ENCODE peak calls at places on chromosomes 3 and 15, in six cellular contexts. B is GM12865, J is AG04450, V is nephron progenitor cell, Q is fibroblast of villous mesenchyme, C is GM23338. P is an unnamed sample.

GRCh38 chr3:159627229-159627628 is 361.4 kb upstream of the IL12A start:
- DNase-seq in B (no peak), J (no peak), V (no peak), Q (no peak), C (no peak), P (no peak)

GRCh38 chr15:36359286-36359685 is 220.1 kb upstream of the CDIN1 start:
- DNase-seq in B (no peak), J (no peak), V (no peak), Q (no peak), C (no peak), P (no peak)

GRCh38 chr3:32376098-32376497 is 15.6 kb upstream of the CMTM7 start:
- DNase-seq in B (no peak), J (no peak), V (no peak), Q (no peak), C (no peak), P (no peak)

GRCh38 chr3:15152166-15152565 is 53.2 kb upstream of the RBSN start:
- DNase-seq in B (peak; percentile 30), J (no peak), V (no peak), Q (peak; percentile 53), C (no peak), P (no peak)

GRCh38 chr3:45055032-45055410 is 28.9 kb downstream of the CLEC3B start:
- DNase-seq in B (no peak), J (peak; percentile 59), V (no peak), Q (peak; percentile 85), C (no peak), P (no peak)

GRCh38 chr3:125611908-125612307 is 16.6 kb upstream of the OSBPL11 start:
- DNase-seq in B (no peak), J (no peak), V (no peak), Q (no peak), C (peak; percentile 13), P (no peak)

GRCh38 chr15:100537326-100537725 is 8.6 kb upstream of the CERS3 start:
- DNase-seq in B (peak; percentile 34), J (no peak), V (no peak), Q (no peak), C (no peak), P (peak; percentile 24)

GRCh38 chr3:141275973-141276372 is 44.3 kb downstream of the PXYLP1 start:
- DNase-seq in B (no peak), J (peak; percentile 18), V (no peak), Q (peak; percentile 96), C (no peak), P (no peak)

GRCh38 chr15:31523027-31523654 is 196.5 kb downstream of the KLF13 start:
- DNase-seq in B (no peak), J (no peak), V (no peak), Q (no peak), C (no peak), P (no peak)

GRCh38 chr3:57646723-57647122 is 46.2 kb downstream of the DENND6A start:
- DNase-seq in B (no peak), J (no peak), V (no peak), Q (peak; percentile 69), C (no peak), P (no peak)

GRCh38 chr3:96354742-96355141 is 459.7 kb upstream of the EPHA6 start:
- DNase-seq in B (no peak), J (no peak), V (no peak), Q (no peak), C (no peak), P (no peak)

GRCh38 chr15:73051811-73052678 is at the start of gene NEO1:
- DNase-seq in B (peak; percentile 73), J (no peak), V (peak; percentile 95), Q (peak; percentile 67), C (peak; percentile 89), P (peak; percentile 61)
- TF ChIP-seq CTCF in B (peak; percentile 0), J (no peak), V (no peak), Q (no peak), C (no peak), P (no peak)

GRCh38 chr15:63274427-63274826 is 3.0 kb upstream of the APH1B start:
- DNase-seq in B (no peak), J (no peak), V (no peak), Q (peak; percentile 64), C (peak; percentile 84), P (no peak)

GRCh38 chr15:63277893-63278505 is 594 bp downstream of the APH1B start:
- DNase-seq in B (peak; percentile 11), J (no peak), V (no peak), Q (no peak), C (peak; percentile 64), P (no peak)

GRCh38 chr15:63283126-63283525 is 5.7 kb downstream of the APH1B start:
- DNase-seq in B (no peak), J (no peak), V (no peak), Q (no peak), C (no peak), P (no peak)

GRCh38 chr15:63276342-63277043 is 912 bp upstream of the APH1B start:
- DNase-seq in B (no peak), J (no peak), V (no peak), Q (peak; percentile 73), C (no peak), P (no peak)

DNA sequence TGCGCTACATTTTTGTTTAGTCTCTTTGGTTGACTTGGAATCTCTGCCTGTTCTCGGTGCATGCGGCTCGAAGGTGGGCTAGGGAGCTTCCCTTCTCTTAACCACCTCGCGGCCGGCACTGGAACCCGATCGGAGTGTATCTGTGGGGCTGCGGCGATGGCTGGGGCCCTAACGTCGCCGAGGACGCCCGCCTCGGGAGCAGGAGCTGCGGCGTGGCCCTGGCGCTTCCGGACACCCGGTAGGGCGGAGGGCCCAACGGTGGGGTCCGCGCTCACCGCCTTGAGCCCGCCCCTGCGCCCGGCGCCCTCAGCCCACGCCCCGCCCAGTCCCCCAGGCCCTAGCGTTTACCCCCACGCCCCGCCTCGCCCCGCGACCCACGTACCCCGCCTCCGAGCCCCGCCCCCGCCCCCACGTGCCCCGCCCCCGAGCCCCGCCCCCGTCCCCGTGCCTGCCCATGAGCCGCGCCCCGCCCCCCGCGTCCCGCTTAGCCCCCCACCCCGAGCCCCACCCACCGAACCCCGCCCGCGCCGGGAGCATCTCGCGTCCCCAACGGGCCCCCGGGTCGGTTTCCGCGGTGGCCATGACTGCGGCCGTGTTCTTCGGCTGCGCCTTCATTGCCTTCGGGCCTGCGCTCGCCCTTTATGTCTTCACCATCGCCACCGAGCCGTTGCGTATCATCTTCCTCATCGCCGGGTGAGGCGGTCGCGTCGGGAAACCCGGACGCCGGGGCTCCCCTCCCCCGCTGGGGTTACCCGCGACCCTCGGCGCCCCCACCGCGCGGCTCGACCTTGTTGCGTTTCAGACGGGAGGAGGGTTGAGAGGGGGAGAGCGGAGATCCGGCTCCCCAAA is at the start of gene APH1B:
- DNase-seq in B (peak; percentile 90), J (no peak), V (peak; percentile 90), Q (peak; percentile 75), C (peak; percentile 89), P (peak; percentile 82)
- TF ChIP-seq CTCF in B (no peak), J (peak; percentile 12), V (no peak), Q (no peak), C (no peak), P (no peak)

DNA sequence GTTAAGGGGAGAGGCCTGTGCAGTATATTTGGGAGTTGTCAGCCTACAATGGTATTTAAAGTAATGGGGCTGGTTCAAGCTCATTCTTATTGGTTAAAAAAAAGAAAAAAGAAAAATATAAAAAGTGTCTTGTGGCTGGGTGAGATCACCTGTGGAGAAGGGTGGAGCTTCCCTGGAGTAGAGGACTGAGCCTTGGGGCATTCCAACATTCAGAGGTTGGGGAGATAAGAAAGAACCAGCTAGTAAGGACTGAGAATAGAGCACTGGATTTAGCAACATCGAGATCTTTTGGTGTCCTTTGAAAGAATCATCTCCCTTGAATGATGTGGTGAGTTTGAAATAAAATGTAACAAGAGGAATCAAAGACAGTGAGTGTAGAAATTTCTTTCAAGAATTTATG is 5.2 kb downstream of the SLC49A4 start:
- DNase-seq in B (no peak), J (no peak), V (no peak), Q (no peak), C (no peak), P (no peak)
- TF ChIP-seq CTCF in B (no peak), J (no peak), V (no peak), Q (no peak), C (no peak), P (no peak)

DNA sequence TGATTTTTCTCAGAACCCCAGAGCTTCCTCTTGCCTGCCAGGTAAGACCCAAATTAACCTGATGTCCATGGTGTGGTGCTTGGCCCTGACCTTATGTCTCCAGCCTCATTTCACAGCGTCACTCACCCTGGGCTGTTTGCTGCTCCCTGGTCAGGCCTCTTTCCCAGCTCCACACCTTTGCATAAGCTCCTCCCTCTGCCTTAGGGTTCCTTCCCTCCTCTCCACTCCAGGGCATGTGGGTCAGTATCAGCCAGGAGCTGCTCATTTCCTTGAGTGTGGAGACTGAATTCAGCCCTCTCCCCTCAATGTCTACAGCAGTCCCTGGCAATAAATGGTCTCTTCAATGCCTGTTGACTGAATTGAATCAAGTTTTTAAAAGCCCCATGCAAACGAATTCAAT is 75.6 kb upstream of the ANKRD34C start:
- DNase-seq in B (no peak), J (no peak), V (no peak), Q (no peak), C (no peak), P (no peak)
- TF ChIP-seq CTCF in B (no peak), J (no peak), V (no peak), Q (no peak), C (no peak), P (no peak)

GRCh38 chr3:123584284-123584987 is 417 bp downstream of the HACD2 start:
- DNase-seq in B (no peak), J (no peak), V (peak; percentile 70), Q (no peak), C (peak; percentile 75), P (no peak)
- TF ChIP-seq CTCF in B (no peak), J (no peak), V (no peak), Q (peak; percentile 2), C (no peak), P (no peak)

DNA sequence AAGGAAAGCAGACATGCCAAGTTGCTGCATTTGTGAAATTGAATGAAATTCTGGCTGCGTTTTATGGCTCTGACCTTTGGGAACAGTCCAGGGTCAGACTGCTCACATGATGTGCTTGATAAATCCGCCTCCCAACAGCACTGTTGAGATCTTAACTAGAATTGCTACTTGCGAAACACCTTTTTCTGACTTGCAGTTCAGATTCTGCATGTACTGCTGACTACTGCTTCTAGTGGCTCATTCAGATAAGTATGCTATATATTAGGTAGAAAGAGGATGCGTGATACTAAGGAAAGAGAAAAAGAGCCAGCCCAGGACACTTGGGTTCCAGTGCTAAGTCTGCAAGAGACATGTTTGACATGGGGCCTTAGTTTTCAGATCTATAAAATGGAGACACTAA is 129.4 kb downstream of the LPP start:
- DNase-seq in B (peak; percentile 2), J (no peak), V (no peak), Q (peak; percentile 91), C (no peak), P (no peak)
- TF ChIP-seq CTCF in B (no peak), J (peak; percentile 21), V (no peak), Q (peak; percentile 37), C (no peak), P (no peak)

GRCh38 chr15:51971353-51972133 is at the start of gene LEO1:
- DNase-seq in B (peak; percentile 99), J (peak; percentile 97), V (peak; percentile 83), Q (peak; percentile 98), C (peak; percentile 100), P (peak; percentile 69)
- TF ChIP-seq CTCF in B (peak; percentile 12), J (peak; percentile 51), V (no peak), Q (peak; percentile 51), C (peak; percentile 35), P (no peak)

DNA sequence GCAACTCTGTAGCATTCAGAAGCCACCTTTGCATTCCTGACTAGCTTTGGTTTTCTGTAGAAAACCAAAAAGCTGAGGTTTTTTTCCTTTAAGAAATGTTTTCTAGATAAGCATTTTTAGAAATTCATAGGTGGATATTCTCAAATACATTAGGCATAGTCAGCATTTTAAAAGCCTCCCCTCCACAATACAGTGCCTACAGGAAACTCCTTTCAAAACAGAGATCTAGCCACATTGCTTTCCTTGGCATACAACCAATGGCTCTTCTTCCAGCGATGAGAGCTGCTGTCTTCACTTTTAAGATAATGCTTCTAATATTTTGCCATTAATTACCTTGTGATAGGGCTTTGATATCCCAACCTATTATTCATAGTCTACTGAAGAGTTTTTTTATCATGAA is 14.3 kb downstream of the PSMD6 start:
- DNase-seq in B (no peak), J (no peak), V (no peak), Q (peak; percentile 19), C (no peak), P (no peak)
- TF ChIP-seq CTCF in B (no peak), J (no peak), V (no peak), Q (no peak), C (no peak), P (no peak)